ENCODE peak calls at places on chromosomes 11 and 22, in seven cellular contexts. Y, C, S, G, J, T and B are unnamed samples.

GRCh38 chr11:130580372-130580771 is 131.9 kb downstream of the ADAMTS15 start:
- DNase-seq in J (peak; percentile 22), Y (peak; percentile 27), T (no peak), S (no peak), G (no peak), C (no peak), B (no peak)

GRCh38 chr11:110433393-110434333 is 3.9 kb downstream of the FDX1 start:
- DNase-seq in Y (no peak), S (no peak), C (no peak), T (no peak), J (peak; percentile 35), G (no peak), B (no peak)

GRCh38 chr11:70826541-70826943 is 425.8 kb downstream of the SHANK2 start:
- DNase-seq in C (no peak), T (no peak), J (peak; percentile 61), S (peak; percentile 92), Y (peak; percentile 36), G (no peak), B (no peak)

GRCh38 chr22:28180804-28181203 is 261.7 kb upstream of the PITPNB start:
- DNase-seq in S (no peak), Y (no peak), J (no peak), C (no peak), T (no peak), G (no peak), B (no peak)

GRCh38 chr22:27965547-27965946 is 46.5 kb upstream of the PITPNB start:
- DNase-seq in J (no peak), S (no peak), G (no peak), Y (no peak), C (no peak), T (no peak), B (no peak)

GRCh38 chr11:57251491-57252104 is 14.5 kb upstream of the APLNR start:
- DNase-seq in C (no peak), J (peak; percentile 10), S (no peak), Y (no peak), G (no peak), T (no peak), B (no peak)

GRCh38 chr11:127651888-127652221 is 651.3 kb upstream of the KIRREL3 start:
- DNase-seq in G (no peak), S (no peak), J (no peak), T (no peak), C (no peak), Y (no peak), B (no peak)

GRCh38 chr11:40175980-40176379 is 1283.5 kb downstream of the LRRC4C start:
- DNase-seq in S (no peak), J (no peak), T (no peak), C (no peak), Y (no peak), G (no peak), B (no peak)

GRCh38 chr11:33195391-33196190 is 34.3 kb upstream of the CSTF3 start:
- DNase-seq in Y (no peak), T (no peak), C (no peak), S (no peak), G (no peak), J (peak; percentile 92), B (peak; percentile 10)

GRCh38 chr11:1354125-1354938 is 35.4 kb upstream of the BRSK2 start:
- DNase-seq in J (no peak), S (no peak), Y (no peak), T (no peak), C (no peak), G (no peak), B (no peak)

GRCh38 chr11:94449437-94449836 is 44.2 kb downstream of the MRE11 start:
- DNase-seq in C (no peak), T (no peak), Y (no peak), J (no peak), G (no peak), S (no peak), B (no peak)